ENCODE peak calls at places on chromosomes 5 and 9, in ten cellular contexts. U, C, D, K, V, N, L, B, X and F are unnamed samples.

GRCh38 chr9:98099346-98099745 is 19.7 kb downstream of the TRIM14 start:
- DNase-seq in C (no peak), U (no peak), B (no peak), V (peak), K (no peak), N (no peak), D (no peak), X (no peak), L (no peak), F (no peak)

GRCh38 chr5:93600409-93601052 is 17.5 kb downstream of the NR2F1 start:
- DNase-seq in B (no peak), K (peak), U (no peak), V (no peak), C (no peak), L (no peak), D (no peak), X (no peak), N (no peak), F (no peak)

GRCh38 chr9:98654247-98654646 is 54.5 kb downstream of the GABBR2 start:
- DNase-seq in K (no peak), U (no peak), X (no peak), C (peak), D (no peak), B (peak), N (no peak), V (no peak), L (no peak), F (no peak)

GRCh38 chr5:161342886-161343285 is 203.6 kb downstream of the GABRB2 start:
- DNase-seq in X (no peak), U (no peak), C (no peak), L (no peak), V (no peak), B (no peak), K (no peak), D (no peak), N (no peak), F (no peak)

GRCh38 chr9:131095666-131096489 is 453 bp upstream of the AIF1L start:
- DNase-seq in X (no peak), D (no peak), N (peak), U (no peak), L (peak), C (no peak), K (peak), V (peak), B (peak), F (peak)

GRCh38 chr5:93072831-93073459 is 508.1 kb downstream of the NR2F1-AS1 start:
- DNase-seq in K (no peak), L (peak), U (no peak), D (no peak), X (no peak), C (no peak), N (no peak), B (peak), V (no peak), F (no peak)

GRCh38 chr5:155954739-155955445 is 372.1 kb upstream of the SGCD start:
- DNase-seq in B (no peak), N (no peak), K (no peak), C (no peak), D (no peak), L (no peak), X (no peak), U (no peak), V (no peak), F (no peak)

GRCh38 chr5:115262066-115262404 is 642 bp downstream of the PGGT1B start:
- DNase-seq in X (no peak), N (peak), D (no peak), K (peak), C (no peak), L (peak), V (no peak), B (peak), U (no peak), F (no peak)

GRCh38 chr9:94286056-94286455 is 27.0 kb downstream of the ZNF169 start:
- DNase-seq in V (no peak), D (no peak), U (no peak), X (no peak), C (no peak), N (no peak), B (peak), L (no peak), K (no peak), F (no peak)

GRCh38 chr5:169223595-169223953 is 77.4 kb downstream of the SLIT3 start:
- DNase-seq in V (no peak), U (no peak), K (no peak), X (no peak), D (no peak), B (no peak), L (peak), N (no peak), C (no peak), F (peak)

GRCh38 chr5:151284392-151284967 is 19.1 kb downstream of the SLC36A3 start:
- DNase-seq in X (no peak), V (no peak), U (no peak), B (peak), D (no peak), C (no peak), L (peak), N (peak), K (peak), F (no peak)

GRCh38 chr9:105290401-105290800 is 46.0 kb downstream of the SLC44A1 start:
- DNase-seq in X (no peak), V (no peak), U (no peak), N (no peak), C (peak), K (no peak), B (no peak), D (no peak), L (no peak), F (no peak)

GRCh38 chr5:119801570-119801969 is 172.2 kb downstream of the FAM170A start:
- DNase-seq in B (no peak), X (no peak), L (no peak), V (no peak), C (no peak), K (no peak), N (no peak), U (no peak), D (no peak), F (no peak)